ENCODE peak calls at places on chromosomes 13 and 19, in four cellular contexts. One of them, this sample, is unnamed.

GRCh38 chr13:77833331-77833863 is 85.2 kb downstream of the EDNRB start:
- DNase-seq in A549: no peak
- DNase-seq in K562: no peak
- DNase-seq in HepG2: no peak
- DNase-seq in this sample: no peak

GRCh38 chr19:14183741-14184395 is 22.1 kb downstream of the ADGRL1 start:
- DNase-seq in A549: no peak
- DNase-seq in K562: peak; percentile 37
- DNase-seq in HepG2: no peak
- DNase-seq in this sample: no peak

GRCh38 chr13:61170791-61171330 is 244.8 kb downstream of the PCDH20 start:
- DNase-seq in A549: no peak
- DNase-seq in K562: no peak
- DNase-seq in HepG2: no peak
- DNase-seq in this sample: no peak

GRCh38 chr19:18919895-18920204 is 335 bp downstream of the DDX49 start:
- DNase-seq in A549: no peak
- DNase-seq in K562: no peak
- DNase-seq in HepG2: no peak
- DNase-seq in this sample: no peak

GRCh38 chr19:19214892-19215291 is 3.1 kb downstream of the NCAN start:
- DNase-seq in A549: no peak
- DNase-seq in K562: peak; percentile 83
- DNase-seq in HepG2: peak; percentile 30
- DNase-seq in this sample: peak; percentile 93

GRCh38 chr19:31350693-31351211 is 1.5 kb upstream of the TSHZ3 start:
- DNase-seq in A549: peak; percentile 24
- DNase-seq in K562: peak; percentile 82
- DNase-seq in HepG2: no peak
- DNase-seq in this sample: peak; percentile 51

GRCh38 chr13:26977541-26977940 is 194.1 kb downstream of the USP12 start:
- DNase-seq in A549: no peak
- DNase-seq in K562: no peak
- DNase-seq in HepG2: no peak
- DNase-seq in this sample: no peak

GRCh38 chr13:51869921-51870320 is 8.2 kb downstream of the CCDC70 start:
- DNase-seq in A549: no peak
- DNase-seq in K562: no peak
- DNase-seq in HepG2: no peak
- DNase-seq in this sample: no peak

GRCh38 chr19:46147791-46148288 is at the start of gene IGFL2:
- DNase-seq in A549: no peak
- DNase-seq in K562: no peak
- DNase-seq in HepG2: no peak
- DNase-seq in this sample: no peak

GRCh38 chr13:20190481-20191310 is 2.0 kb downstream of the GJB2 start:
- DNase-seq in A549: no peak
- DNase-seq in K562: no peak
- DNase-seq in HepG2: no peak
- DNase-seq in this sample: no peak

GRCh38 chr19:27794444-27795042 is 1418.4 kb downstream of the UQCRFS1 start:
- DNase-seq in A549: no peak
- DNase-seq in K562: peak; percentile 38
- DNase-seq in HepG2: peak; percentile 16
- DNase-seq in this sample: peak; percentile 23

GRCh38 chr19:16247353-16248182 is 49.9 kb downstream of the AP1M1 start:
- DNase-seq in A549: peak; percentile 74
- DNase-seq in K562: peak; percentile 89
- DNase-seq in HepG2: peak; percentile 51
- DNase-seq in this sample: peak; percentile 95

GRCh38 chr19:401836-402535 is 7.0 kb downstream of the C2CD4C start:
- DNase-seq in A549: no peak
- DNase-seq in K562: no peak
- DNase-seq in HepG2: no peak
- DNase-seq in this sample: no peak

GRCh38 chr19:4064551-4065260 is 2.0 kb downstream of the ZBTB7A start:
- DNase-seq in A549: no peak
- DNase-seq in K562: peak; percentile 72
- DNase-seq in HepG2: no peak
- DNase-seq in this sample: no peak

DNA sequence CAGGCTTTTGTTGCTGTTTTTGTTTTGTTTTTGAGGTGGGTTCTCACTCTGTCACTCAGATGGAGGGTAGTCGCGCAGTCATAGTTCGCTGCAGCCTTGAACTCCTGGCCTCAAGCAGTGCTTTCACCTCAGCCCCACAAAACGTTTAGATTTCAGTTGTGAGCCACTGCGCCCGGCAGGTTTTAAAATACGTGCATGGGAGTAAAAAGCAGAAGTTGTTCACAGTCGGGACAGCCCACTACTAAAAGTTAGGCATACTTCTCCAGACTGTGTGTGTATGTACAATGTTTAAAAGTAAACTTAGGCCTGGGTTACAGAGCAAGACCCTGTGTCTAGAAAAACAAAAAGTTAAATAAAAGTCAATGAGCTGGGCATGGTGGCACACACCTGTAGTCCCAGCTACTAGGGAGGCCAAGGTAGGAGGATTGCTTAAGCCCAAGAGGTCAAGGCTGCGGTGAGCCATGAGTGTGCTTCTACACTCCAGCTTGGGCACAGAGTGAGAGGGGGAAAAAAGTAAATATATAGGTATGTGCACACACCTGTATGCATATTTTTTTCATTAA is 6.1 kb downstream of the SAFB start:
- DNase-seq in A549: no peak
- DNase-seq in K562: no peak
- DNase-seq in HepG2: no peak
- DNase-seq in this sample: no peak
- TF ChIP-seq NR3C1 in A549: no peak
- TF ChIP-seq NR3C1 in K562: no peak
- TF ChIP-seq NR3C1 in HepG2: no peak
- TF ChIP-seq NR3C1 in this sample: no peak

GRCh38 chr13:29472317-29472961 is 123.0 kb downstream of the SLC7A1 start:
- DNase-seq in A549: peak; percentile 65
- DNase-seq in K562: peak; percentile 41
- DNase-seq in HepG2: peak; percentile 59
- DNase-seq in this sample: peak; percentile 68
- TF ChIP-seq NR3C1 in A549: no peak
- TF ChIP-seq NR3C1 in K562: no peak
- TF ChIP-seq NR3C1 in HepG2: no peak
- TF ChIP-seq NR3C1 in this sample: no peak

GRCh38 chr13:73433893-73434292 is 375.1 kb downstream of the KLF5 start:
- DNase-seq in A549: no peak
- DNase-seq in K562: no peak
- DNase-seq in HepG2: no peak
- DNase-seq in this sample: no peak

GRCh38 chr13:73428706-73429105 is 369.9 kb downstream of the KLF5 start:
- DNase-seq in A549: no peak
- DNase-seq in K562: no peak
- DNase-seq in HepG2: no peak
- DNase-seq in this sample: no peak

GRCh38 chr13:73428137-73428536 is 369.3 kb downstream of the KLF5 start:
- DNase-seq in A549: peak; percentile 67
- DNase-seq in K562: no peak
- DNase-seq in HepG2: no peak
- DNase-seq in this sample: no peak

DNA sequence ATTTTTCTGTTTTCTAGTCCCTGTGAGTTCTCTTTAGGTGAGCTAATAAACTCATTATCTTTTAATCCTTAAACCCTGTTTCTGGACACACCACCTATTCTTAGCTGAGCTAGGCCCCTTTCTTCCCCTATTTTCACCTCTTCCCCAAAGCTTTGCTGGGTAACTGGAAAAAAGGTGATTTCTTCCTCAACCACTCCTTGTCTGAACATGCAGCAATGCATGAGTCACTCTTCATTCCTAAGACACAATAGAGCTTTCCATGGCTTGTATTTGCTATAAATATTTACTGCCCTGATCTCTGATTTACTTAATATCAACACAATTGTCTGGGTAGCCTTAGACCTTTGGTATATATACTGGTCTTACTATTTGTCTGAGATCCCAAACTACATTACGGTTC is 370.9 kb downstream of the KLF5 start:
- DNase-seq in A549: peak; percentile 84
- DNase-seq in K562: no peak
- DNase-seq in HepG2: no peak
- DNase-seq in this sample: no peak
- TF ChIP-seq NR3C1 in A549: no peak
- TF ChIP-seq NR3C1 in K562: no peak
- TF ChIP-seq NR3C1 in HepG2: no peak
- TF ChIP-seq NR3C1 in this sample: no peak

DNA sequence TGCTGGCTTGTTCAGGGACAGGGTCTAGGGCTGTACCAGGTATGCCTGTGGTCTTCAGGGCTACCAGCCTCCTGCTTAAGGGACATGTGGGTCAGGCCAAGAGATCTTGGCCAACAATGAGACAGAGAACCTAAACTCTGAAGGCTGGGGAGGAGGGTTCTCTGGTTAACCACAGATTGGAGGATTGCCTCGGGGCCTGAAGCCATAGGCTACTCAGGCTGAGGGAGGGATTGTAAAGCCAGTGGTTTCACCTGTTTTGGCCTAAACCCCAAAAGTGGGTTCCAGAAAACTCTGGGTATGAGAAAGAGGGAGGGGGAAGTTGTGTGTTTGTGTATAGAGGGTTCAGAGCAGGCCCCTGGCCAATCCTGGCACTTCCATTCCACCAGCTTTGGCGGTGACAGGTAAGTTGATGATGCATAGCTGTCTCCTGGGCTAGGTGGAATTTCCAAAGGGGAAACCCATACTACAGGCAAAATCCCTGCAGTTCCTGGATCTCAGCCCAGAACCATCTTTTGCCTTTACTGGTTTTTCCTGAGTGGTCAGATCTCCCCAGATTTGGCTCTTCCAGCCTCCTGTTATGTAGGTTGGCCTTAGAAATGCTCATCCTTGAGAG is 13.5 kb upstream of the CCDC97 start:
- DNase-seq in A549: no peak
- DNase-seq in K562: no peak
- DNase-seq in HepG2: no peak
- DNase-seq in this sample: no peak
- TF ChIP-seq NR3C1 in A549: no peak
- TF ChIP-seq NR3C1 in K562: no peak
- TF ChIP-seq NR3C1 in HepG2: no peak
- TF ChIP-seq NR3C1 in this sample: no peak

GRCh38 chr19:54014920-54015560 is 23.6 kb downstream of the CACNG6 start:
- DNase-seq in A549: no peak
- DNase-seq in K562: no peak
- DNase-seq in HepG2: no peak
- DNase-seq in this sample: no peak
- TF ChIP-seq NR3C1 in A549: no peak
- TF ChIP-seq NR3C1 in K562: no peak
- TF ChIP-seq NR3C1 in HepG2: no peak
- TF ChIP-seq NR3C1 in this sample: no peak

GRCh38 chr19:1618157-1619093 is 13.2 kb upstream of the UQCR11 start:
- DNase-seq in A549: peak; percentile 62
- DNase-seq in K562: peak; percentile 63
- DNase-seq in HepG2: peak; percentile 41
- DNase-seq in this sample: peak; percentile 72
- TF ChIP-seq NR3C1 in A549: no peak
- TF ChIP-seq NR3C1 in K562: no peak
- TF ChIP-seq NR3C1 in HepG2: no peak
- TF ChIP-seq NR3C1 in this sample: no peak

GRCh38 chr19:42469311-42470239 is 26.8 kb upstream of the CXCL17 start:
- DNase-seq in A549: no peak
- DNase-seq in K562: no peak
- DNase-seq in HepG2: peak; percentile 50
- DNase-seq in this sample: no peak
- TF ChIP-seq NR3C1 in A549: no peak
- TF ChIP-seq NR3C1 in K562: no peak
- TF ChIP-seq NR3C1 in HepG2: no peak
- TF ChIP-seq NR3C1 in this sample: no peak

DNA sequence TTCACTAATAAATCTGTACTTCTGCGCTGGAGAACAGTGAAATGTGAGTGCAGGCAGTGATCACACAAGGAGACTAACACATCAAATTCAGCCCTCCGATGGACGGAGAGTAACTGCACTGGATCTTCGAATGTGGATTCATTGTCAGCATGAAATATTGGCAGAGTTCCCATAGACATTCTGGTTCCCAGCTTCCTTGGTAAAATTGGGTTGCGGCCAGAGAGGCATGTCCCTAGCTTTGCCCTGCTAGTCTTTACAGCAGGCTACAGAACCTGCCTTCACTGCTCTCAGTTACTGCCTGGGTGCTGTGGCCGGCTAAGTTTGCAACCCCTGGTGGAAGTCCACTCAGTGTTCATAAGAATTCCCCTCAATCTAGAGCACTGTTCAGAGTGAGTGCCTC is 32.3 kb upstream of the UQCRFS1 start:
- DNase-seq in A549: no peak
- DNase-seq in K562: no peak
- DNase-seq in HepG2: no peak
- DNase-seq in this sample: no peak
- TF ChIP-seq NR3C1 in A549: no peak
- TF ChIP-seq NR3C1 in K562: no peak
- TF ChIP-seq NR3C1 in HepG2: no peak
- TF ChIP-seq NR3C1 in this sample: no peak

This sample was measured in WTC11.